ENCODE peak calls at places on chromosomes 2 and 18, in seven cellular contexts. One of them, this sample, is unnamed.

GRCh38 chr2:9380702-9381628 is 42.4 kb downstream of the ITGB1BP1 start:
- DNase-seq in HepG2: peak
- DNase-seq in K562: no peak
- DNase-seq in HCT116: peak
- DNase-seq in SK-N-SH: no peak
- DNase-seq in GM12878: no peak
- DNase-seq in H1: no peak
- DNase-seq in this sample: no peak

GRCh38 chr2:96832751-96833507 is 10.9 kb downstream of the ANKRD23 start:
- DNase-seq in HepG2: no peak
- DNase-seq in K562: no peak
- DNase-seq in HCT116: no peak
- DNase-seq in SK-N-SH: no peak
- DNase-seq in GM12878: no peak
- DNase-seq in H1: peak
- DNase-seq in this sample: peak

GRCh38 chr2:196742685-196743084 is 56.8 kb downstream of the GTF3C3 start:
- DNase-seq in HepG2: no peak
- DNase-seq in K562: no peak
- DNase-seq in HCT116: no peak
- DNase-seq in SK-N-SH: no peak
- DNase-seq in GM12878: no peak
- DNase-seq in H1: no peak
- DNase-seq in this sample: no peak

GRCh38 chr2:84870306-84870705 is 10.6 kb downstream of the TRABD2A start:
- DNase-seq in HepG2: no peak
- DNase-seq in K562: no peak
- DNase-seq in HCT116: no peak
- DNase-seq in SK-N-SH: no peak
- DNase-seq in GM12878: no peak
- DNase-seq in H1: no peak
- DNase-seq in this sample: no peak

GRCh38 chr2:232875256-232876070 is 5.4 kb downstream of the SNORC start:
- DNase-seq in HepG2: no peak
- DNase-seq in K562: no peak
- DNase-seq in HCT116: no peak
- DNase-seq in SK-N-SH: peak
- DNase-seq in GM12878: no peak
- DNase-seq in H1: no peak
- DNase-seq in this sample: no peak

GRCh38 chr2:70947556-70948184 is 12.0 kb downstream of the ATP6V1B1 start:
- DNase-seq in HepG2: no peak
- DNase-seq in K562: no peak
- DNase-seq in HCT116: peak
- DNase-seq in SK-N-SH: peak
- DNase-seq in GM12878: no peak
- DNase-seq in H1: no peak
- DNase-seq in this sample: no peak

GRCh38 chr2:48315847-48316194 is 214.1 kb upstream of the STON1 start:
- DNase-seq in HepG2: peak
- DNase-seq in K562: no peak
- DNase-seq in HCT116: no peak
- DNase-seq in SK-N-SH: peak
- DNase-seq in GM12878: no peak
- DNase-seq in H1: peak
- DNase-seq in this sample: no peak

GRCh38 chr18:74082476-74083070 is 65.1 kb downstream of the FBXO15 start:
- DNase-seq in HepG2: peak
- DNase-seq in K562: no peak
- DNase-seq in HCT116: peak
- DNase-seq in SK-N-SH: peak
- DNase-seq in GM12878: peak
- DNase-seq in H1: peak
- DNase-seq in this sample: peak

GRCh38 chr2:198991431-198991830 is 466.3 kb downstream of the SATB2 start:
- DNase-seq in HepG2: no peak
- DNase-seq in K562: no peak
- DNase-seq in HCT116: no peak
- DNase-seq in SK-N-SH: no peak
- DNase-seq in GM12878: no peak
- DNase-seq in H1: no peak
- DNase-seq in this sample: no peak

GRCh38 chr2:185347445-185347844 is 391.2 kb upstream of the FSIP2 start:
- DNase-seq in HepG2: no peak
- DNase-seq in K562: no peak
- DNase-seq in HCT116: no peak
- DNase-seq in SK-N-SH: no peak
- DNase-seq in GM12878: no peak
- DNase-seq in H1: no peak
- DNase-seq in this sample: no peak

GRCh38 chr2:30257266-30258214 is 26.2 kb downstream of the LBH start:
- DNase-seq in HepG2: no peak
- DNase-seq in K562: no peak
- DNase-seq in HCT116: no peak
- DNase-seq in SK-N-SH: no peak
- DNase-seq in GM12878: no peak
- DNase-seq in H1: no peak
- DNase-seq in this sample: no peak

GRCh38 chr2:24972315-24972958 is 682 bp upstream of the DNAJC27 start:
- DNase-seq in HepG2: peak
- DNase-seq in K562: no peak
- DNase-seq in HCT116: peak
- DNase-seq in SK-N-SH: peak
- DNase-seq in GM12878: peak
- DNase-seq in H1: no peak
- DNase-seq in this sample: peak

GRCh38 chr2:136284226-136285119 is 166.5 kb upstream of the CXCR4 start:
- DNase-seq in HepG2: no peak
- DNase-seq in K562: no peak
- DNase-seq in HCT116: no peak
- DNase-seq in SK-N-SH: no peak
- DNase-seq in GM12878: peak
- DNase-seq in H1: no peak
- DNase-seq in this sample: no peak

GRCh38 chr18:48992791-48993555 is 42.2 kb upstream of the SMAD7 start:
- DNase-seq in HepG2: no peak
- DNase-seq in K562: no peak
- DNase-seq in HCT116: no peak
- DNase-seq in SK-N-SH: no peak
- DNase-seq in GM12878: peak
- DNase-seq in H1: no peak
- DNase-seq in this sample: no peak
- TF ChIP-seq JUND in HepG2: no peak
- TF ChIP-seq JUND in K562: no peak
- TF ChIP-seq JUND in HCT116: no peak
- TF ChIP-seq JUND in SK-N-SH: no peak
- TF ChIP-seq JUND in GM12878: no peak
- TF ChIP-seq JUND in H1: no peak
- TF ChIP-seq JUND in this sample: no peak

GRCh38 chr2:189318761-189319160 is 122.5 kb upstream of the WDR75 start:
- DNase-seq in HepG2: no peak
- DNase-seq in K562: no peak
- DNase-seq in HCT116: no peak
- DNase-seq in SK-N-SH: peak
- DNase-seq in GM12878: no peak
- DNase-seq in H1: no peak
- DNase-seq in this sample: peak
- TF ChIP-seq JUND in HepG2: no peak
- TF ChIP-seq JUND in K562: no peak
- TF ChIP-seq JUND in HCT116: no peak
- TF ChIP-seq JUND in SK-N-SH: no peak
- TF ChIP-seq JUND in GM12878: no peak
- TF ChIP-seq JUND in H1: no peak
- TF ChIP-seq JUND in this sample: no peak

GRCh38 chr2:161102770-161103450 is 57.3 kb upstream of the TANK start:
- DNase-seq in HepG2: no peak
- DNase-seq in K562: no peak
- DNase-seq in HCT116: no peak
- DNase-seq in SK-N-SH: no peak
- DNase-seq in GM12878: no peak
- DNase-seq in H1: no peak
- DNase-seq in this sample: no peak
- TF ChIP-seq JUND in HepG2: no peak
- TF ChIP-seq JUND in K562: no peak
- TF ChIP-seq JUND in HCT116: no peak
- TF ChIP-seq JUND in SK-N-SH: peak
- TF ChIP-seq JUND in GM12878: no peak
- TF ChIP-seq JUND in H1: no peak
- TF ChIP-seq JUND in this sample: no peak

GRCh38 chr2:79511320-79511951 is 1.4 kb upstream of the CTNNA2 start:
- DNase-seq in HepG2: peak
- DNase-seq in K562: peak
- DNase-seq in HCT116: no peak
- DNase-seq in SK-N-SH: no peak
- DNase-seq in GM12878: no peak
- DNase-seq in H1: peak
- DNase-seq in this sample: peak
- TF ChIP-seq JUND in HepG2: no peak
- TF ChIP-seq JUND in K562: no peak
- TF ChIP-seq JUND in HCT116: no peak
- TF ChIP-seq JUND in SK-N-SH: no peak
- TF ChIP-seq JUND in GM12878: no peak
- TF ChIP-seq JUND in H1: no peak
- TF ChIP-seq JUND in this sample: no peak

GRCh38 chr2:2527162-2527561 is 196.1 kb upstream of the MYT1L start:
- DNase-seq in HepG2: no peak
- DNase-seq in K562: no peak
- DNase-seq in HCT116: no peak
- DNase-seq in SK-N-SH: no peak
- DNase-seq in GM12878: no peak
- DNase-seq in H1: no peak
- DNase-seq in this sample: no peak
- TF ChIP-seq JUND in HepG2: no peak
- TF ChIP-seq JUND in K562: peak
- TF ChIP-seq JUND in HCT116: no peak
- TF ChIP-seq JUND in SK-N-SH: no peak
- TF ChIP-seq JUND in GM12878: no peak
- TF ChIP-seq JUND in H1: no peak
- TF ChIP-seq JUND in this sample: no peak

This sample was measured in T47D.